ENCODE peak calls at places on chromosomes 12 and 14, in ten cellular contexts. V, L, X, A, Y, U, S, T, E and C are unnamed samples.

GRCh38 chr12:6604254-6605029 is 2.7 kb downstream of the CHD4 start:
- DNase-seq in V (no peak), L (no peak), X (no peak), A (no peak), Y (no peak), U (no peak), S (no peak), T (peak), E (no peak), C (no peak)

GRCh38 chr12:102722147-102722546 is 194.9 kb downstream of the PAH start:
- DNase-seq in V (no peak), L (no peak), X (peak), A (no peak), Y (no peak), U (no peak), S (no peak), T (no peak), E (no peak), C (no peak)

GRCh38 chr12:81381951-81382350 is 304.1 kb downstream of the ACSS3 start:
- DNase-seq in V (no peak), L (no peak), X (peak), A (no peak), Y (no peak), U (no peak), S (no peak), T (no peak), E (no peak), C (no peak)

GRCh38 chr12:129961856-129962255 is 58.0 kb upstream of the TMEM132D start:
- DNase-seq in V (no peak), L (no peak), X (no peak), A (no peak), Y (no peak), U (no peak), S (no peak), T (no peak), E (no peak), C (no peak)

GRCh38 chr12:103138538-103138937 is 181.1 kb downstream of the ASCL1 start:
- DNase-seq in V (no peak), L (no peak), X (no peak), A (no peak), Y (no peak), U (no peak), S (no peak), T (no peak), E (no peak), C (no peak)

GRCh38 chr12:54039417-54040147 is 6.7 kb downstream of the HOXC5 start:
- DNase-seq in V (peak), L (no peak), X (no peak), A (no peak), Y (no peak), U (peak), S (no peak), T (no peak), E (no peak), C (no peak)

GRCh38 chr14:24960816-24961215 is 89.1 kb downstream of the STXBP6 start:
- DNase-seq in V (no peak), L (no peak), X (no peak), A (no peak), Y (no peak), U (no peak), S (no peak), T (peak), E (no peak), C (no peak)

GRCh38 chr14:54722791-54723432 is 156.0 kb downstream of the SAMD4A start:
- DNase-seq in V (no peak), L (no peak), X (peak), A (no peak), Y (no peak), U (no peak), S (no peak), T (peak), E (no peak), C (peak)

GRCh38 chr12:53219956-53220856 is 11.8 kb downstream of the RARG start:
- DNase-seq in V (peak), L (peak), X (peak), A (peak), Y (no peak), U (peak), S (peak), T (peak), E (peak), C (peak)

GRCh38 chr12:12689672-12690287 is 6.2 kb downstream of the GPR19 start:
- DNase-seq in V (no peak), L (no peak), X (no peak), A (no peak), Y (no peak), U (no peak), S (no peak), T (peak), E (no peak), C (no peak)

GRCh38 chr14:29906256-29906885 is 21.3 kb downstream of the PRKD1 start:
- DNase-seq in V (no peak), L (no peak), X (peak), A (no peak), Y (no peak), U (no peak), S (no peak), T (peak), E (peak), C (no peak)

GRCh38 chr12:92581579-92581978 is 121.2 kb upstream of the PLEKHG7 start:
- DNase-seq in V (no peak), L (no peak), X (no peak), A (no peak), Y (no peak), U (no peak), S (no peak), T (no peak), E (no peak), C (no peak)

GRCh38 chr14:35368139-35368460 is 36.4 kb downstream of the NFKBIA start:
- DNase-seq in V (no peak), L (no peak), X (no peak), A (no peak), Y (no peak), U (peak), S (no peak), T (no peak), E (no peak), C (no peak)

GRCh38 chr14:47596860-47597259 is 78.5 kb downstream of the MDGA2 start:
- DNase-seq in V (no peak), L (no peak), X (no peak), A (no peak), Y (no peak), U (no peak), S (no peak), T (no peak), E (no peak), C (no peak)

GRCh38 chr12:117587646-117588287 is 226.3 kb upstream of the NOS1 start:
- DNase-seq in V (peak), L (peak), X (peak), A (peak), Y (no peak), U (peak), S (no peak), T (no peak), E (peak), C (peak)

GRCh38 chr12:2242816-2243215 is 190.0 kb downstream of the CACNA1C start:
- DNase-seq in V (no peak), L (no peak), X (no peak), A (no peak), Y (no peak), U (no peak), S (no peak), T (no peak), E (no peak), C (no peak)

GRCh38 chr14:105507247-105507646 is 16.2 kb downstream of the TEDC1 start:
- DNase-seq in V (no peak), L (no peak), X (no peak), A (no peak), Y (peak), U (peak), S (no peak), T (no peak), E (no peak), C (no peak)

GRCh38 chr12:124075836-124076235 is 102.8 kb downstream of the ZNF664 start:
- DNase-seq in V (no peak), L (no peak), X (no peak), A (no peak), Y (no peak), U (no peak), S (no peak), T (no peak), E (no peak), C (no peak)

GRCh38 chr12:69389836-69390235 is 30.3 kb downstream of the YEATS4 start:
- DNase-seq in V (no peak), L (no peak), X (no peak), A (no peak), Y (no peak), U (no peak), S (no peak), T (peak), E (no peak), C (no peak)

GRCh38 chr14:76644875-76645518 is 116.3 kb upstream of the VASH1 start:
- DNase-seq in V (no peak), L (peak), X (peak), A (no peak), Y (no peak), U (no peak), S (no peak), T (peak), E (peak), C (no peak)

GRCh38 chr12:53695148-53696138 is 19.6 kb upstream of the ATP5MC2 start:
- DNase-seq in V (peak), L (peak), X (peak), A (peak), Y (no peak), U (peak), S (no peak), T (peak), E (no peak), C (no peak)

GRCh38 chr12:90959538-90960139 is 4.7 kb upstream of the CCER1 start:
- DNase-seq in V (no peak), L (peak), X (peak), A (no peak), Y (no peak), U (no peak), S (no peak), T (peak), E (peak), C (no peak)

GRCh38 chr14:99253890-99254289 is 18.1 kb downstream of the BCL11B start:
- DNase-seq in V (no peak), L (no peak), X (no peak), A (no peak), Y (no peak), U (no peak), S (no peak), T (no peak), E (no peak), C (no peak)

GRCh38 chr14:74941676-74942097 is 13.7 kb downstream of the PGF start:
- DNase-seq in V (no peak), L (peak), X (no peak), A (peak), Y (no peak), U (peak), S (peak), T (no peak), E (peak), C (peak)

GRCh38 chr12:116257213-116257612 is 20.3 kb downstream of the MED13L start:
- DNase-seq in V (no peak), L (no peak), X (peak), A (no peak), Y (no peak), U (no peak), S (no peak), T (no peak), E (peak), C (no peak)

GRCh38 chr14:36346052-36346451 is 25.6 kb upstream of the MBIP start:
- DNase-seq in V (no peak), L (no peak), X (peak), A (no peak), Y (no peak), U (no peak), S (no peak), T (no peak), E (no peak), C (no peak)

GRCh38 chr14:102949801-102950451 is 27.5 kb downstream of the AMN start:
- DNase-seq in V (no peak), L (no peak), X (peak), A (no peak), Y (peak), U (peak), S (no peak), T (no peak), E (peak), C (no peak)

GRCh38 chr12:115871714-115872113 is 405.8 kb downstream of the MED13L start:
- DNase-seq in V (no peak), L (peak), X (peak), A (no peak), Y (no peak), U (no peak), S (no peak), T (peak), E (no peak), C (no peak)

GRCh38 chr12:123761841-123762714 is at the start of gene DNAH10:
- DNase-seq in V (no peak), L (peak), X (no peak), A (peak), Y (no peak), U (peak), S (no peak), T (no peak), E (no peak), C (peak)

GRCh38 chr12:42641231-42641630 is 51.7 kb upstream of the PRICKLE1 start:
- DNase-seq in V (no peak), L (no peak), X (no peak), A (no peak), Y (no peak), U (no peak), S (no peak), T (no peak), E (no peak), C (no peak)

GRCh38 chr12:1914116-1914911 is 4.1 kb downstream of the CACNA2D4 start:
- DNase-seq in V (peak), L (peak), X (no peak), A (peak), Y (no peak), U (no peak), S (no peak), T (no peak), E (no peak), C (no peak)

GRCh38 chr12:108063192-108063591 is 65.9 kb upstream of the WSCD2 start:
- DNase-seq in V (no peak), L (peak), X (peak), A (no peak), Y (no peak), U (no peak), S (no peak), T (no peak), E (no peak), C (no peak)

GRCh38 chr12:107405436-107405835 is 280.2 kb upstream of the PWP1 start:
- DNase-seq in V (no peak), L (no peak), X (no peak), A (no peak), Y (no peak), U (peak), S (no peak), T (no peak), E (no peak), C (no peak)